ENCODE peak calls at places on chromosome 14, in eight cellular contexts. A is NCI-H2029, L is mammary epithelial cell, H is amniotic stem cell, D is Calu3, K is T-helper 9 cell, Y is psoas muscle, G is astrocyte of the cerebellum. T is an unnamed sample.

GRCh38 chr14:105280525-105280924 is 20.3 kb downstream of the BRF1 start:
- DNase-seq in A (no peak), L (no peak), H (no peak), D (no peak), K (no peak), Y (no peak), G (no peak), T (no peak)

GRCh38 chr14:21852061-21852664 is 178.5 kb upstream of the OR4E1 start:
- DNase-seq in A (no peak), L (peak; percentile 17), H (no peak), D (peak; percentile 56), K (peak; percentile 66), Y (peak; percentile 52), G (no peak), T (no peak)

GRCh38 chr14:33210304-33210703 is 271.6 kb downstream of the NPAS3 start:
- DNase-seq in A (no peak), L (no peak), H (no peak), D (no peak), K (no peak), Y (no peak), G (peak; percentile 28), T (no peak)

GRCh38 chr14:61766136-61766535 is 3.9 kb downstream of the SNAPC1 start:
- DNase-seq in A (peak; percentile 44), L (no peak), H (no peak), D (no peak), K (no peak), Y (no peak), G (no peak), T (no peak)

GRCh38 chr14:61326847-61327246 is 5.5 kb downstream of the PRKCH start:
- DNase-seq in A (peak; percentile 83), L (no peak), H (no peak), D (peak; percentile 66), K (no peak), Y (peak; percentile 76), G (no peak), T (no peak)

GRCh38 chr14:74599201-74599809 is 12.7 kb downstream of the LTBP2 start:
- DNase-seq in A (no peak), L (no peak), H (no peak), D (no peak), K (no peak), Y (peak; percentile 50), G (no peak), T (no peak)

GRCh38 chr14:51079085-51079484 is 15.8 kb downstream of the TRIM9 start:
- DNase-seq in A (no peak), L (peak; percentile 61), H (no peak), D (no peak), K (no peak), Y (no peak), G (no peak), T (no peak)

GRCh38 chr14:59150990-59151389 is 37.5 kb upstream of the DAAM1 start:
- DNase-seq in A (no peak), L (no peak), H (no peak), D (no peak), K (no peak), Y (no peak), G (no peak), T (no peak)

GRCh38 chr14:102248121-102248520 is 56.8 kb downstream of the MOK start:
- DNase-seq in A (no peak), L (no peak), H (no peak), D (no peak), K (no peak), Y (no peak), G (no peak), T (no peak)

GRCh38 chr14:103946975-103947374 is 4.6 kb upstream of the RD3L start:
- DNase-seq in A (no peak), L (no peak), H (no peak), D (no peak), K (no peak), Y (no peak), G (no peak), T (no peak)

GRCh38 chr14:38721822-38722431 is 381.1 kb downstream of the SEC23A start:
- DNase-seq in A (peak; percentile 23), L (peak; percentile 32), H (no peak), D (peak; percentile 76), K (no peak), Y (peak; percentile 52), G (peak; percentile 49), T (no peak)

GRCh38 chr14:101495827-101496778 is 65.2 kb upstream of the DIO3 start:
- DNase-seq in A (no peak), L (no peak), H (no peak), D (no peak), K (no peak), Y (no peak), G (no peak), T (no peak)

GRCh38 chr14:104107611-104108569 is 22.4 kb downstream of the ASPG start:
- DNase-seq in A (no peak), L (no peak), H (no peak), D (peak; percentile 56), K (no peak), Y (peak; percentile 44), G (no peak), T (no peak)

GRCh38 chr14:102215071-102215470 is 75.4 kb downstream of the WDR20 start:
- DNase-seq in A (no peak), L (no peak), H (no peak), D (no peak), K (no peak), Y (peak; percentile 55), G (peak; percentile 83), T (no peak)

T was measured in cerebellar nuclear complex.